ENCODE peak calls at places on chromosomes 11 and 22, in six cellular contexts. F is AG10803, R is endodermal cell, U is Peyer's patch, S is ovary, V is choroid plexus epithelial cell. Q is an unnamed sample.

GRCh38 chr11:43316451-43316850 is 4.7 kb downstream of the API5 start:
- DNase-seq in F (peak), S (no peak), U (no peak), V (peak), R (no peak), Q (peak)

GRCh38 chr11:111846640-111847039 is 24.7 kb downstream of the ALG9 start:
- DNase-seq in U (no peak), S (no peak), R (peak), V (peak), F (peak), Q (peak)

GRCh38 chr11:84720706-84721402 is 906.3 kb downstream of the DLG2 start:
- DNase-seq in S (peak), U (no peak), R (peak), V (peak), F (peak), Q (no peak)

GRCh38 chr22:29155966-29156365 is 49.7 kb upstream of the EMID1 start:
- DNase-seq in V (no peak), R (no peak), S (peak), U (peak), F (no peak), Q (no peak)

GRCh38 chr11:74468058-74468457 is 709 bp upstream of the KCNE3 start:
- DNase-seq in F (no peak), U (no peak), S (no peak), R (peak), V (no peak), Q (no peak)

GRCh38 chr11:32386770-32387377 is 48.5 kb downstream of the WT1 start:
- DNase-seq in U (no peak), S (no peak), F (peak), R (no peak), V (peak), Q (peak)

GRCh38 chr11:71185411-71185810 is 67.0 kb downstream of the SHANK2 start:
- DNase-seq in R (no peak), S (no peak), U (peak), V (no peak), F (no peak), Q (no peak)

GRCh38 chr11:28924007-28924406 is 815.8 kb downstream of the METTL15 start:
- DNase-seq in F (peak), U (no peak), V (peak), S (no peak), R (no peak), Q (no peak)

GRCh38 chr22:49999063-49999900 is 13.3 kb downstream of the IL17REL start:
- DNase-seq in S (peak), F (no peak), R (peak), V (no peak), U (peak), Q (peak)

GRCh38 chr22:45891996-45892621 is 84.9 kb downstream of the WNT7B start:
- DNase-seq in S (no peak), F (no peak), U (no peak), R (peak), V (no peak), Q (no peak)

GRCh38 chr22:37862570-37863325 is 13.5 kb downstream of the EIF3L start:
- DNase-seq in S (no peak), F (no peak), V (no peak), R (no peak), U (no peak), Q (no peak)

GRCh38 chr22:46010177-46010867 is 33.4 kb upstream of the WNT7B start:
- DNase-seq in U (no peak), V (no peak), R (no peak), F (peak), S (no peak), Q (peak)

GRCh38 chr11:75679566-75679965 is 10.7 kb upstream of the MAP6 start:
- DNase-seq in S (no peak), U (no peak), R (no peak), F (no peak), V (no peak), Q (no peak)

GRCh38 chr11:75677275-75677674 is 8.4 kb upstream of the MAP6 start:
- DNase-seq in U (no peak), F (no peak), V (no peak), R (no peak), S (no peak), Q (no peak)

GRCh38 chr11:75673977-75674582 is 5.2 kb upstream of the MAP6 start:
- DNase-seq in V (peak), S (no peak), R (no peak), U (no peak), F (peak), Q (peak)

DNA sequence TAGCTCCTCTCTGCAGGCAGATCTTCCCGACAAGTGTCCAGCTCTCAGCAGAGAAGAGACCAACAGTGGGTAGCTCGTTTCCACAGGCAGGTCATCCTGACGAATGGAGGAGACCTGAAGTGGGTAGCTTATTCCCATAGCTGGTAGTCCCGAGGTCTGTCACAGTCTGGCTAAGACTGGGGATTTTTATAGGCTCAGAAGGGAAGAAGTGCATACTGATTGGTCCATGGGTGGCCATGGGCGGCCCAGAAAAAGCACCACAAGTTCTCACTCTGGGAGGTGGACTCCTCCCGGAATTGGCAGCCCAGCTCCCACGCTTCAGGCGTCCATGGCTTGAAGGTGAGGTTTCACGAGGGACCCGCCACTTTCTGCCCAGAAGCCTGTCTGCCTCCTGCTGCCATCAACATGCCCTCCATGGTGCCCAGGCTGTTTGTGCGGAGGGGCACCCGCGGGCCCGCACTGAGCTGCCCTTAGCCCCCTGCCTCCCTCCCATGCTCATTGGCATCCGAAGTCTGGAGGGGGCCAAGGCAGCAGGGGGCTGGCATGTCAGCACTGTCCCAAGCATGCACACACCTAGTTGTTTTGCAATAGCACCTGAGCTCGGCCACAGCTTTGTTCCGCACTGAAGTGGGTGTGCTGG is 9.9 kb upstream of the MAP6 start:
- DNase-seq in R (no peak), U (no peak), V (no peak), F (no peak), S (no peak), Q (no peak)
- H3K4me3 ChIP-seq in R (no peak), U (no peak), V (no peak), F (no peak), S (no peak), Q (no peak)

DNA sequence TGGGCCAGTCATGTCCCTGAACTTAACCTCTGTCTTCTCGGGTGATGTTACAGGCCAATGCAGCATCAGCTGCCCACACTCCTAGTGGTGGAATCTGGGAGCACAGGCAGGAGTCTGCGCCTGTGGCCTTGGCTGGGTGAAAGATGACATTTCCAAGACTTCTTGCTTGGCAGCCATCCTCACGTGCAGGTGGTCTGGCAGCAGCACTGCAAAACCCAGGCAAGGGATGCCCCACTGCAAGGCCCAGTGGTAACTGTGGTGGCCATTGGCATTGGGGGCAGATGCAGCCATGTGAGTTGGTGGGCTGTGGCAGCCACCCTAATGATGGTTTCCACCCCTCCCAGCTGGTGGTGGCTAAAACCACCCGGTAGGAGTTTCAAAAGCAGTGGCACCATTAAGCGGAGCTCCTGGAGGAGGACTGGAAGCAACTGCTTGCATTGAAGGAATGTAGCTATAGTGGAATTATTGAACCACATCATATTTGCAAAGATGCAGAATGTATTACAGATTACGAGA is 120.5 kb upstream of the TOP3B start:
- DNase-seq in U (no peak), R (peak), F (no peak), S (no peak), V (peak), Q (peak)
- TF ChIP-seq CTCF in U (no peak), R (peak), F (peak), S (no peak), V (peak), Q (peak)

GRCh38 chr11:9745411-9746211 is 81.7 kb downstream of the SWAP70 start:
- DNase-seq in S (no peak), V (no peak), U (no peak), F (no peak), R (no peak), Q (no peak)
- H3K4me3 ChIP-seq in S (no peak), V (no peak), U (no peak), F (no peak), R (no peak), Q (no peak)

GRCh38 chr11:103673773-103674172 is 362.7 kb upstream of the DDI1 start:
- DNase-seq in V (peak), U (no peak), S (no peak), R (no peak), F (peak), Q (peak)

GRCh38 chr11:103676413-103676812 is 360.0 kb upstream of the DDI1 start:
- DNase-seq in R (no peak), S (no peak), F (peak), U (no peak), V (no peak), Q (no peak)

GRCh38 chr11:103668859-103669258 is 367.6 kb upstream of the DDI1 start:
- DNase-seq in F (no peak), R (no peak), S (no peak), V (no peak), U (no peak), Q (no peak)

GRCh38 chr11:103671143-103671651 is 365.2 kb upstream of the DDI1 start:
- DNase-seq in V (no peak), S (no peak), R (no peak), F (no peak), U (no peak), Q (no peak)
- TF ChIP-seq CTCF in V (no peak), S (no peak), R (peak), F (peak), U (no peak), Q (peak)

Q was measured in cardiac fibroblast.